ENCODE peak calls at places on chromosomes 4 and X, in seven cellular contexts. B is GM12865, G is breast epithelium, K is lower leg skin, T is kidney epithelial cell, F is fibroblast of villous mesenchyme, S is colonic mucosa. L is an unnamed sample.

GRCh38 chrX:9466115-9466495 is 1.2 kb downstream of the TBL1X start:
- DNase-seq in G (no peak), S (peak; percentile 37), B (peak; percentile 44), K (peak; percentile 92), F (peak; percentile 47), T (no peak), L (peak; percentile 21)

GRCh38 chr4:144705861-144706590 is 60.1 kb downstream of the HHIP start:
- DNase-seq in S (no peak), F (peak; percentile 28), T (no peak), B (no peak), K (no peak), G (no peak), L (no peak)

GRCh38 chr4:83307920-83308319 is 23.3 kb upstream of the COQ2 start:
- DNase-seq in G (no peak), T (no peak), F (no peak), K (no peak), S (no peak), B (no peak), L (no peak)

GRCh38 chr4:75251547-75251946 is 262.7 kb downstream of the RCHY1 start:
- DNase-seq in F (no peak), S (no peak), B (peak; percentile 63), T (no peak), G (no peak), K (no peak), L (no peak)

GRCh38 chr4:85603437-85604336 is 128.7 kb downstream of the ARHGAP24 start:
- DNase-seq in G (no peak), T (no peak), F (peak; percentile 71), S (no peak), B (peak; percentile 21), K (no peak), L (peak; percentile 28)

GRCh38 chrX:121216979-121217378 is 169.6 kb downstream of the GLUD2 start:
- DNase-seq in K (no peak), S (no peak), T (no peak), B (no peak), G (no peak), F (no peak), L (no peak)

GRCh38 chr4:83568057-83568456 is 32.1 kb downstream of the GPAT3 start:
- DNase-seq in B (no peak), T (no peak), G (no peak), K (no peak), S (no peak), F (no peak), L (no peak)

GRCh38 chr4:48254381-48255072 is 15.1 kb downstream of the TEC start:
- DNase-seq in F (peak; percentile 23), T (no peak), B (no peak), G (no peak), S (no peak), K (no peak), L (peak; percentile 42)

GRCh38 chrX:24659106-24659505 is 12.0 kb upstream of the PCYT1B start:
- DNase-seq in G (no peak), B (no peak), K (no peak), T (no peak), S (no peak), F (no peak), L (no peak)

GRCh38 chrX:103918050-103918449 is 44.4 kb upstream of the TMSB15B start:
- DNase-seq in F (peak; percentile 49), B (peak; percentile 76), K (no peak), S (peak; percentile 59), T (no peak), G (no peak), L (peak; percentile 52)

GRCh38 chr4:88208146-88208545 is 49.7 kb upstream of the ABCG2 start:
- DNase-seq in T (no peak), F (peak; percentile 76), B (no peak), G (no peak), S (no peak), K (no peak), L (no peak)

GRCh38 chr4:82652062-82652461 is 90.3 kb upstream of the TMEM150C start:
- DNase-seq in F (peak; percentile 4), B (no peak), S (no peak), T (no peak), G (no peak), K (no peak), L (peak; percentile 28)

GRCh38 chrX:3599787-3600465 is 113.5 kb downstream of the PRKX start:
- DNase-seq in B (no peak), T (no peak), K (no peak), G (no peak), F (no peak), S (no peak), L (no peak)

DNA sequence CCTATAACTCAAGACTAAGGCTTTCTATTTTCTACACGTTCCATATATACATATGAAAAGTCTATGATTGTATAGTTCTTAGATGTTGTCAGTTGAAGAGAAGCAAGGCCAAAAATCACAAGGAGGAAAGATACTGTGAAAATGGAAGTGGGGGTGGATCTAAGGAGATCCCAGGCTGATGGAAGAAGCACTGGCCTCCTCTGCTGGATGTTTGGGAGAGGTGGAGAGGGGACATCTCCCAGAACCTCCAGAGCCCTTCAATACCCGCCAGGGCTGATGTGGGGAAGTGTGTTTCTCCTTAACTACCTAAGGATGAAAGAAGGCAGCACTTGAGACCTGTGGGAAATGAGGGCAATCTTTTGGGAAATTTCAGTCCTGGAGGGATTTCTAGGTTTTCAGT is 67.4 kb downstream of the RASGEF1B start:
- DNase-seq in B (no peak), F (no peak), S (no peak), K (no peak), G (no peak), T (no peak), L (no peak)
- TF ChIP-seq CTCF in B (no peak), F (no peak), S (no peak), K (no peak), G (no peak), T (peak; percentile 13), L (no peak)

GRCh38 chr4:21757281-21757680 is 191.3 kb downstream of the KCNIP4 start:
- DNase-seq in G (no peak), B (no peak), T (no peak), F (peak; percentile 22), K (no peak), S (no peak), L (no peak)
- H3K4me3 ChIP-seq in G (no peak overlapping the region), B (no peak overlapping the region), T (no peak overlapping the region), F (no peak overlapping the region), K (no peak overlapping the region), S (no peak overlapping the region), L (no peak overlapping the region)

GRCh38 chr4:26426892-26427291 is 63.4 kb downstream of the CCKAR start:
- DNase-seq in T (no peak), F (no peak), S (no peak), G (no peak), B (no peak), K (no peak), L (no peak)

GRCh38 chr4:26424143-26424542 is 66.1 kb downstream of the CCKAR start:
- DNase-seq in T (no peak), K (no peak), F (no peak), G (no peak), S (no peak), B (no peak), L (no peak)

GRCh38 chr4:26425953-26426352 is 64.3 kb downstream of the CCKAR start:
- DNase-seq in T (no peak), F (no peak), G (no peak), S (no peak), K (no peak), B (no peak), L (no peak)

GRCh38 chr4:26420903-26421302 is 69.4 kb downstream of the CCKAR start:
- DNase-seq in F (no peak), T (no peak), S (no peak), K (no peak), G (no peak), B (no peak), L (peak; percentile 22)

DNA sequence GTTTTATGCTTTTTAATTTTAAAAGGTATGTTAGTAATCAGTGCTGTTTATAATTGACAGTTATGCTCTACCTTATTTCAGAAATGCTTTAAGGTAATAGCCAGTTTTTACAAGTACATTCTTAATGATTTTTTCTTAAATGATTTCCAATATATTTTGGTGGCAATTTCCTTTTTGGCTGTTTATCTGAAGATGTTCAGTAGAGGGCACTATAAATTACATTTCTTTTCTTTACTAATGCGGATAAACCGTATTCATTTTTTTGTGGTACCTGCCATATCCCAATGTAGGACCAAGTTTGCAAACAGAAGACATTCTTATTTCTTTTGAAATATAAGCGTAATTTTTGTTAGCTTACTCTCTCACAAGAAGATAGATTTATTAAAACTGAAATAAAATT is 65.4 kb downstream of the CCKAR start:
- DNase-seq in F (no peak), K (no peak), T (no peak), G (no peak), S (no peak), B (no peak), L (no peak)
- TF ChIP-seq CTCF in F (no peak), K (no peak), T (no peak), G (no peak), S (no peak), B (no peak), L (peak; percentile 24)

GRCh38 chr4:73945674-73946449 is 36.0 kb downstream of the PF4 start:
- DNase-seq in F (no peak), B (no peak), G (no peak), S (no peak), K (no peak), T (no peak), L (no peak)

GRCh38 chr4:73944061-73944875 is 37.6 kb downstream of the PF4 start:
- DNase-seq in K (no peak), T (no peak), B (no peak), G (no peak), F (peak; percentile 17), S (peak; percentile 57), L (peak; percentile 6)

GRCh38 chr4:73947239-73947985 is 34.4 kb downstream of the PF4 start:
- DNase-seq in T (no peak), F (no peak), G (no peak), S (no peak), B (no peak), K (no peak), L (no peak)

GRCh38 chr4:73945140-73945539 is 36.7 kb downstream of the PF4 start:
- DNase-seq in K (no peak), B (no peak), S (no peak), G (no peak), T (no peak), F (no peak), L (no peak)

DNA sequence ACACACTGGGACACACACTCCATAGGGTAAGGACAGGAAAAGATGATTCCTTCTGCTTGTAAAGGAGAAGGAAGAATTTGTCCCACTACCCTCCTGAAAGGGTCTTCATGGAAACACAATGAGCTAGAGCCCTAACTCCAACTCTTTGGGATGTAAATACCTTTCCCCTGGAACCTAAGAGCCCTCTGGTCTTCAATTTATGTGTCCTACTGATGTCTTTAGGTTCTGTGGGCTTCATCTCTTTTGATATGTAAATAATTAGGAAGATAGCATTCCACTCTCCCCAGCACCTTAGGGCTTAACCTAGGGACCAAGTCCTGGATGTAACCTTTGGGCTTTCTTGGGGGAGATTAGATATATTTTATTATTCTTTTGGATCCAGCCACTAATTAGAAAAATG is 38.3 kb downstream of the PF4 start:
- DNase-seq in S (no peak), B (no peak), K (no peak), T (no peak), G (no peak), F (no peak), L (no peak)
- H3K4me3 ChIP-seq in S (peak overlapping the region; percentile 41), B (no peak overlapping the region), K (no peak overlapping the region), T (no peak overlapping the region), G (no peak overlapping the region), F (no peak overlapping the region), L (no peak overlapping the region)

GRCh38 chr4:137861682-137862081 is 329.4 kb upstream of the PCDH18 start:
- DNase-seq in K (no peak), S (no peak), G (no peak), F (peak; percentile 45), B (no peak), T (no peak), L (peak; percentile 23)
- TF ChIP-seq CTCF in K (no peak), S (peak; percentile 20), G (no peak), F (peak; percentile 44), B (peak; percentile 20), T (peak; percentile 19), L (peak; percentile 64)

L was measured in AG10803.